ENCODE peak calls at places on chromosomes 2 and 18, in ten cellular contexts. K is T-helper 9 cell; X is Peyer's patch; H is heart left ventricle; E is prostate gland; Q is IMR-90; T is fibroblast of pulmonary artery; U is activated CD4-positive, CD25-positive, alpha-beta regulatory T cell treated with anti-CD3 and anti-CD28 coated beads, Interleukin-2, amount 50 U/mL, for 72 hours; O is stromal cell of bone marrow; M is RWPE1. P is an unnamed sample.

GRCh38 chr2:146587291-146587713 is 1257.5 kb upstream of the ACVR2A start:
- DNase-seq in Q (no peak), X (no peak), E (no peak), U (no peak), K (no peak), H (peak), O (no peak), M (no peak), T (no peak), P (no peak)

GRCh38 chr2:203739351-203739750 is 32.9 kb downstream of the CD28 start:
- DNase-seq in O (no peak), H (no peak), M (no peak), T (no peak), E (no peak), Q (no peak), X (no peak), U (no peak), K (no peak), P (no peak)

GRCh38 chr2:171490577-171490976 is 31.7 kb upstream of the CYBRD1 start:
- DNase-seq in X (peak), U (no peak), E (no peak), M (peak), K (no peak), H (no peak), Q (no peak), O (no peak), T (no peak), P (no peak)

GRCh38 chr2:71749671-71750101 is 296.3 kb downstream of the DYSF start:
- DNase-seq in H (no peak), K (no peak), E (peak), Q (peak), O (no peak), M (peak), U (no peak), T (no peak), X (no peak), P (no peak)

GRCh38 chr2:75503048-75503607 is 57.6 kb downstream of the EVA1A start:
- DNase-seq in E (no peak), K (no peak), H (no peak), X (no peak), Q (peak), O (peak), U (no peak), T (peak), M (peak), P (no peak)

GRCh38 chr2:161415467-161416293 is 417 bp upstream of the TBR1 start:
- DNase-seq in E (no peak), O (no peak), Q (no peak), U (no peak), K (no peak), T (no peak), M (no peak), X (no peak), H (no peak), P (no peak)

GRCh38 chr2:201450910-201451329 is 338 bp downstream of the TRAK2 start:
- DNase-seq in Q (peak), T (peak), X (no peak), K (no peak), H (no peak), M (peak), E (no peak), U (no peak), O (no peak), P (no peak)

GRCh38 chr2:193154076-193154475 is 959.3 kb upstream of the TMEFF2 start:
- DNase-seq in H (no peak), E (no peak), K (no peak), X (no peak), T (no peak), Q (no peak), U (no peak), O (no peak), M (no peak), P (no peak)

GRCh38 chr2:199716807-199717586 is 134.0 kb downstream of the FTCDNL1 start:
- DNase-seq in O (no peak), T (no peak), M (peak), H (no peak), Q (no peak), K (no peak), E (no peak), X (no peak), U (no peak), P (no peak)

GRCh38 chr2:10385501-10385900 is 62.6 kb downstream of the ODC1 start:
- DNase-seq in O (no peak), M (no peak), Q (no peak), X (no peak), K (no peak), U (no peak), E (no peak), H (no peak), T (no peak), P (no peak)

GRCh38 chr18:76231402-76231801 is 263.6 kb downstream of the ZNF516 start:
- DNase-seq in K (no peak), E (no peak), X (no peak), O (no peak), M (no peak), H (no peak), U (no peak), T (no peak), Q (no peak), P (peak)

GRCh38 chr18:12373032-12373770 is 3.8 kb downstream of the AFG3L2 start:
- DNase-seq in T (peak), X (peak), U (no peak), Q (no peak), M (no peak), O (no peak), E (no peak), H (no peak), K (no peak), P (no peak)

GRCh38 chr18:3055861-3056260 is 42.9 kb upstream of the LPIN2 start:
- DNase-seq in M (no peak), X (no peak), O (no peak), U (no peak), K (no peak), H (no peak), E (no peak), T (no peak), Q (peak), P (no peak)

GRCh38 chr2:231115651-231116050 is 9.2 kb downstream of the HTR2B start:
- DNase-seq in E (no peak), O (no peak), Q (no peak), X (no peak), K (no peak), H (no peak), T (no peak), U (no peak), M (no peak), P (no peak)

GRCh38 chr2:232836934-232837333 is 33.1 kb upstream of the SNORC start:
- DNase-seq in M (no peak), K (no peak), T (no peak), E (no peak), U (no peak), H (no peak), O (no peak), X (no peak), Q (no peak), P (no peak)

GRCh38 chr2:103823847-103824246 is 1030.1 kb upstream of the POU3F3 start:
- DNase-seq in U (no peak), O (no peak), X (no peak), E (no peak), H (no peak), K (no peak), T (no peak), Q (no peak), M (peak), P (no peak)

GRCh38 chr2:120805590-120805989 is 69.9 kb downstream of the GLI2 start:
- DNase-seq in Q (no peak), H (no peak), M (no peak), E (no peak), U (no peak), T (no peak), X (no peak), K (no peak), O (no peak), P (no peak)

GRCh38 chr2:219082332-219082958 is 21.7 kb upstream of the IHH start:
- DNase-seq in U (no peak), M (no peak), K (no peak), X (peak), T (peak), E (no peak), Q (no peak), O (no peak), H (no peak), P (no peak)

GRCh38 chr2:160033732-160034392 is 28.6 kb downstream of the PLA2R1 start:
- DNase-seq in X (no peak), U (no peak), M (peak), K (no peak), E (no peak), H (no peak), O (peak), T (peak), Q (peak), P (no peak)

GRCh38 chr2:33186937-33187336 is 240.2 kb downstream of the LTBP1 start:
- DNase-seq in E (no peak), K (no peak), U (no peak), X (no peak), O (no peak), H (no peak), Q (no peak), M (no peak), T (no peak), P (no peak)

GRCh38 chr2:66851449-66851872 is 416.5 kb downstream of the MEIS1 start:
- DNase-seq in O (peak), K (no peak), E (no peak), H (no peak), Q (peak), M (no peak), T (peak), U (no peak), X (peak), P (no peak)

GRCh38 chr2:215454519-215454918 is 18.7 kb upstream of the FN1 start:
- DNase-seq in X (no peak), E (no peak), K (no peak), T (peak), U (no peak), O (no peak), M (peak), Q (no peak), H (no peak), P (no peak)

GRCh38 chr2:120344991-120345975 is 653 bp upstream of the INHBB start:
- DNase-seq in H (peak), X (no peak), Q (no peak), M (no peak), E (peak), T (no peak), U (peak), K (no peak), O (no peak), P (no peak)

GRCh38 chr2:24548058-24548457 is 57.0 kb downstream of the NCOA1 start:
- DNase-seq in H (no peak), E (no peak), O (no peak), M (no peak), X (no peak), K (no peak), T (no peak), Q (no peak), U (no peak), P (no peak)

GRCh38 chr2:241837197-241837596 is 21.5 kb downstream of the PDCD1 start:
- DNase-seq in X (no peak), M (no peak), O (no peak), T (no peak), K (no peak), E (no peak), H (no peak), U (no peak), Q (no peak), P (no peak)

GRCh38 chr2:233440314-233440713 is 86.0 kb downstream of the DGKD start:
- DNase-seq in M (no peak), T (no peak), Q (no peak), X (no peak), O (no peak), U (no peak), E (no peak), H (no peak), K (no peak), P (no peak)

GRCh38 chr2:148021059-148021985 is at the start of gene MBD5:
- DNase-seq in H (peak), O (no peak), E (peak), U (peak), M (peak), K (peak), Q (peak), T (peak), X (peak), P (peak)

GRCh38 chr2:37645363-37645762 is 26.1 kb downstream of the CDC42EP3 start:
- DNase-seq in Q (peak), M (peak), E (no peak), O (peak), U (no peak), T (peak), K (no peak), X (no peak), H (no peak), P (no peak)

GRCh38 chr2:18345848-18346247 is 214.6 kb downstream of the RDH14 start:
- DNase-seq in K (no peak), M (no peak), H (no peak), X (no peak), U (no peak), O (no peak), T (peak), Q (peak), E (peak), P (no peak)

GRCh38 chr18:75244336-75244735 is 33.7 kb downstream of the TSHZ1 start:
- DNase-seq in M (no peak), O (no peak), U (no peak), X (no peak), Q (no peak), T (no peak), H (no peak), K (no peak), E (peak), P (peak)

GRCh38 chr2:39851251-39851650 is 72.2 kb upstream of the THUMPD2 start:
- DNase-seq in E (no peak), T (no peak), O (no peak), H (no peak), M (no peak), Q (no peak), K (no peak), X (no peak), U (no peak), P (no peak)

GRCh38 chr2:238916176-238916874 is 68.4 kb downstream of the TWIST2 start:
- DNase-seq in T (no peak), U (no peak), K (no peak), M (no peak), X (peak), Q (no peak), O (no peak), H (no peak), E (no peak), P (no peak)

GRCh38 chr2:58871469-58872142 is 630.5 kb upstream of the FANCL start:
- DNase-seq in X (no peak), H (no peak), T (no peak), Q (no peak), E (no peak), M (no peak), U (no peak), O (no peak), K (no peak), P (no peak)

GRCh38 chr2:181892795-181893435 is 1.4 kb downstream of the ITPRID2 start:
- DNase-seq in Q (peak), O (no peak), U (no peak), H (no peak), T (peak), K (no peak), E (no peak), X (no peak), M (no peak), P (no peak)

GRCh38 chr2:112877423-112877822 is 33.5 kb upstream of the IL37 start:
- DNase-seq in M (peak), X (no peak), K (no peak), U (no peak), H (no peak), Q (peak), T (peak), E (no peak), O (no peak), P (no peak)

GRCh38 chr2:17309741-17310339 is 208.4 kb downstream of the RAD51AP2 start:
- DNase-seq in X (peak), K (no peak), O (peak), E (peak), Q (peak), T (peak), M (peak), H (no peak), U (no peak), P (peak)

GRCh38 chr2:233473386-233473791 is 93.2 kb downstream of the USP40 start:
- DNase-seq in O (no peak), U (no peak), K (no peak), Q (no peak), X (peak), E (no peak), T (no peak), M (no peak), H (no peak), P (no peak)

GRCh38 chr2:197954328-197954727 is 149.9 kb downstream of the PLCL1 start:
- DNase-seq in U (no peak), Q (no peak), M (no peak), O (no peak), H (no peak), T (no peak), X (no peak), K (no peak), E (no peak), P (no peak)